ENCODE peak calls at places on chromosomes 2 and 18, in ten cellular contexts. D, Q, W, B, X, A, F, L, V and Z are unnamed samples.

GRCh38 chr2:113390133-113390849 is 47.2 kb upstream of the ZNG1B start:
- DNase-seq in F (no peak), L (no peak), W (peak; percentile 91), A (peak; percentile 54), D (peak; percentile 69), B (peak; percentile 58), X (peak; percentile 42), Q (no peak), V (peak; percentile 69), Z (peak; percentile 90)

GRCh38 chr18:74141638-74142037 is 6.0 kb downstream of the FBXO15 start:
- DNase-seq in W (no peak), Q (no peak), F (no peak), D (no peak), X (no peak), V (no peak), L (no peak), A (no peak), B (no peak), Z (no peak)

GRCh38 chr2:23477392-23477791 is 92.4 kb downstream of the KLHL29 start:
- DNase-seq in F (no peak), X (no peak), L (no peak), Q (no peak), A (no peak), D (no peak), W (no peak), B (no peak), V (no peak), Z (no peak)

GRCh38 chr2:160666019-160666676 is 172.5 kb upstream of the RBMS1 start:
- DNase-seq in X (no peak), Q (no peak), W (peak; percentile 99), D (peak; percentile 90), V (peak; percentile 95), L (peak; percentile 31), F (no peak), A (peak; percentile 98), B (no peak), Z (peak; percentile 85)

GRCh38 chr2:137187258-137187657 is 421.9 kb downstream of the THSD7B start:
- DNase-seq in A (no peak), D (no peak), W (no peak), B (no peak), Q (no peak), F (no peak), L (no peak), V (no peak), X (no peak), Z (no peak)

GRCh38 chr2:214193943-214194342 is 216.9 kb upstream of the VWC2L start:
- DNase-seq in D (peak; percentile 49), Q (no peak), B (no peak), V (peak; percentile 75), F (no peak), X (no peak), W (peak; percentile 48), A (no peak), L (no peak), Z (no peak)

GRCh38 chr2:26647981-26648380 is 6.8 kb upstream of the CIB4 start:
- DNase-seq in A (no peak), W (no peak), D (no peak), F (no peak), V (no peak), Q (no peak), L (no peak), X (no peak), B (no peak), Z (no peak)

GRCh38 chr2:119407430-119408220 is 24.0 kb upstream of the TMEM37 start:
- DNase-seq in D (no peak), Q (no peak), W (peak; percentile 74), V (peak; percentile 49), F (no peak), A (peak; percentile 32), L (peak; percentile 64), B (no peak), X (no peak), Z (peak; percentile 78)

GRCh38 chr2:63553049-63553448 is 35.2 kb downstream of the WDPCP start:
- DNase-seq in L (no peak), B (no peak), D (no peak), W (peak; percentile 10), X (no peak), Q (no peak), F (no peak), V (peak; percentile 18), A (no peak), Z (no peak)

GRCh38 chr2:20423376-20423775 is 23.5 kb upstream of the RHOB start:
- DNase-seq in B (no peak), D (no peak), V (no peak), X (no peak), L (no peak), A (no peak), F (no peak), Q (no peak), W (no peak), Z (no peak)